ENCODE peak calls at places on chromosome 6, in ten cellular contexts. I is ovary, Q is heart left ventricle, W is hepatocyte, R is fibroblast of lung, N is PC-9, X is fibroblast of pulmonary artery, U is mammary epithelial cell, H is brain microvascular endothelial cell, L is BE2C. G is an unnamed sample.

GRCh38 chr6:33696538-33697518 is 14.7 kb downstream of the UQCC2 start:
- DNase-seq in L (peak), R (peak), X (peak), U (peak), H (no peak), W (no peak), Q (peak), N (no peak), I (peak), G (peak)

GRCh38 chr6:116278853-116279231 is 888 bp downstream of the TSPYL1 start:
- DNase-seq in H (no peak), Q (peak), R (no peak), I (peak), L (no peak), U (no peak), X (peak), N (no peak), W (no peak), G (peak)

GRCh38 chr6:154613137-154613676 is 102.7 kb upstream of the CNKSR3 start:
- DNase-seq in X (peak), Q (no peak), H (peak), I (no peak), U (peak), W (peak), N (peak), L (no peak), R (peak), G (peak)

GRCh38 chr6:148441454-148441911 is 98.8 kb downstream of the SASH1 start:
- DNase-seq in L (no peak), W (peak), R (peak), N (peak), Q (no peak), X (peak), U (peak), I (no peak), H (peak), G (peak)

GRCh38 chr6:123715243-123715863 is 78.6 kb upstream of the TRDN start:
- DNase-seq in H (no peak), L (peak), U (peak), I (no peak), N (peak), X (peak), R (peak), Q (no peak), W (peak), G (peak)

GRCh38 chr6:137805622-137806021 is 61.4 kb upstream of the TNFAIP3 start:
- DNase-seq in H (no peak), X (peak), N (no peak), U (no peak), Q (peak), I (peak), R (no peak), W (peak), L (no peak), G (peak)

GRCh38 chr6:139973602-139974373 is 599.3 kb upstream of the CITED2 start:
- DNase-seq in H (peak), Q (no peak), N (no peak), W (no peak), R (peak), L (no peak), U (no peak), X (peak), I (no peak), G (peak)

GRCh38 chr6:78489874-78490273 is 377.5 kb upstream of the IRAK1BP1 start:
- DNase-seq in R (peak), X (peak), Q (no peak), L (no peak), N (no peak), H (peak), U (peak), I (no peak), W (no peak), G (peak)

GRCh38 chr6:144007455-144007778 is 642 bp downstream of the PLAGL1 start:
- DNase-seq in H (no peak), Q (no peak), W (no peak), I (no peak), U (peak), L (no peak), X (no peak), R (no peak), N (no peak), G (peak)

GRCh38 chr6:26103770-26104456 is 16.7 kb downstream of the HFE start:
- DNase-seq in L (peak), R (peak), U (peak), X (peak), H (peak), Q (peak), W (peak), I (peak), N (peak), G (peak)

GRCh38 chr6:163983601-163984445 is 569.3 kb downstream of the QKI start:
- DNase-seq in Q (no peak), L (no peak), U (no peak), N (no peak), R (peak), X (no peak), H (no peak), W (no peak), I (no peak), G (no peak)

GRCh38 chr6:161169060-161169459 is 104.8 kb downstream of the AGPAT4 start:
- DNase-seq in X (no peak), Q (no peak), U (no peak), N (no peak), R (no peak), H (no peak), I (no peak), W (no peak), L (no peak), G (no peak)

GRCh38 chr6:27188206-27188884 is 59.2 kb upstream of the PRSS16 start:
- DNase-seq in R (peak), N (peak), X (peak), Q (no peak), U (peak), I (peak), H (peak), W (peak), L (peak), G (peak)

GRCh38 chr6:73797861-73798260 is 101.9 kb downstream of the CD109 start:
- DNase-seq in R (no peak), W (no peak), L (no peak), I (no peak), H (no peak), Q (no peak), N (no peak), U (no peak), X (no peak), G (no peak)

GRCh38 chr6:158040804-158041347 is 59.2 kb downstream of the SYNJ2 start:
- DNase-seq in R (peak), I (no peak), L (no peak), X (peak), W (peak), Q (no peak), H (peak), U (no peak), N (no peak), G (peak)

GRCh38 chr6:35240838-35241801 is 18.4 kb upstream of the ZNF76 start:
- DNase-seq in R (peak), N (peak), U (peak), L (peak), H (peak), W (peak), Q (peak), X (peak), I (peak), G (peak)

GRCh38 chr6:108622601-108623335 is 62.1 kb downstream of the FOXO3 start:
- DNase-seq in I (no peak), R (peak), W (peak), H (peak), Q (no peak), L (peak), N (no peak), U (peak), X (peak), G (peak)

GRCh38 chr6:113644861-113645575 is 212.1 kb upstream of the MARCKS start:
- DNase-seq in N (peak), R (peak), Q (no peak), I (no peak), H (peak), X (peak), L (no peak), W (no peak), U (peak), G (peak)

GRCh38 chr6:108587258-108588059 is 26.7 kb downstream of the FOXO3 start:
- DNase-seq in Q (no peak), U (peak), L (no peak), N (no peak), X (peak), R (peak), W (peak), H (peak), I (no peak), G (peak)

GRCh38 chr6:14734416-14735340 is 511.2 kb upstream of the JARID2 start:
- DNase-seq in I (no peak), Q (no peak), U (peak), X (peak), N (no peak), R (peak), W (no peak), L (no peak), H (peak), G (peak)

GRCh38 chr6:168908166-168908565 is 345.5 kb downstream of the THBS2 start:
- DNase-seq in W (no peak), Q (no peak), X (peak), H (peak), N (no peak), U (peak), I (no peak), R (peak), L (no peak), G (peak)

GRCh38 chr6:159595173-159595572 is 97.9 kb downstream of the SOD2 start:
- DNase-seq in N (no peak), X (peak), R (peak), H (peak), L (no peak), U (peak), Q (no peak), W (no peak), I (no peak), G (peak)

GRCh38 chr6:142696123-142696522 is 248.9 kb downstream of the HIVEP2 start:
- DNase-seq in Q (no peak), H (no peak), N (no peak), L (no peak), R (no peak), X (no peak), I (no peak), U (no peak), W (no peak), G (peak)

GRCh38 chr6:42735976-42736375 is 9.9 kb downstream of the TBCC start:
- DNase-seq in I (no peak), H (no peak), N (no peak), X (no peak), Q (no peak), U (no peak), L (no peak), R (no peak), W (no peak), G (no peak)

GRCh38 chr6:80636689-80637088 is 530.2 kb downstream of the BCKDHB start:
- DNase-seq in I (no peak), U (no peak), Q (no peak), L (no peak), W (no peak), H (no peak), X (no peak), N (no peak), R (peak), G (peak)

GRCh38 chr6:137188855-137189254 is 15.4 kb upstream of the IL22RA2 start:
- DNase-seq in N (no peak), W (no peak), U (no peak), Q (no peak), L (peak), R (peak), H (no peak), X (no peak), I (no peak), G (no peak)

GRCh38 chr6:11208267-11208666 is 24.2 kb downstream of the NEDD9 start:
- DNase-seq in R (no peak), N (no peak), H (no peak), W (no peak), I (no peak), L (no peak), X (no peak), U (no peak), Q (no peak), G (peak)

GRCh38 chr6:11205721-11206120 is 26.7 kb downstream of the NEDD9 start:
- DNase-seq in U (no peak), H (no peak), Q (no peak), W (no peak), X (no peak), N (no peak), I (no peak), L (no peak), R (no peak), G (no peak)

GRCh38 chr6:11209369-11209768 is 23.1 kb downstream of the NEDD9 start:
- DNase-seq in R (no peak), Q (no peak), N (no peak), H (no peak), I (no peak), U (no peak), L (no peak), X (no peak), W (no peak), G (peak)

GRCh38 chr6:11206576-11206975 is 25.9 kb downstream of the NEDD9 start:
- DNase-seq in I (no peak), U (peak), X (no peak), H (no peak), R (peak), W (no peak), L (no peak), N (no peak), Q (no peak), G (peak)

GRCh38 chr6:11207199-11207968 is 25.1 kb downstream of the NEDD9 start:
- DNase-seq in R (peak), X (peak), U (peak), H (peak), L (no peak), Q (no peak), I (no peak), N (peak), W (peak), G (peak)
- H3K4me3 ChIP-seq in R (no peak), X (no peak), U (no peak), H (no peak), L (no peak), Q (no peak), I (no peak), N (no peak), W (no peak), G (no peak)

GRCh38 chr6:29375191-29375590 is at the start of gene OR12D3:
- DNase-seq in N (no peak), U (no peak), X (no peak), H (no peak), I (no peak), W (no peak), L (no peak), Q (no peak), R (no peak), G (no peak)

GRCh38 chr6:29376003-29376402 is 912 bp upstream of the OR12D3 start:
- DNase-seq in U (peak), N (no peak), H (peak), I (no peak), R (no peak), X (peak), Q (no peak), L (no peak), W (peak), G (no peak)
- TF ChIP-seq CTCF in U (peak), N (no peak), H (peak), I (no peak), R (no peak), X (no peak), Q (no peak), L (no peak), W (peak), G (no peak)

DNA sequence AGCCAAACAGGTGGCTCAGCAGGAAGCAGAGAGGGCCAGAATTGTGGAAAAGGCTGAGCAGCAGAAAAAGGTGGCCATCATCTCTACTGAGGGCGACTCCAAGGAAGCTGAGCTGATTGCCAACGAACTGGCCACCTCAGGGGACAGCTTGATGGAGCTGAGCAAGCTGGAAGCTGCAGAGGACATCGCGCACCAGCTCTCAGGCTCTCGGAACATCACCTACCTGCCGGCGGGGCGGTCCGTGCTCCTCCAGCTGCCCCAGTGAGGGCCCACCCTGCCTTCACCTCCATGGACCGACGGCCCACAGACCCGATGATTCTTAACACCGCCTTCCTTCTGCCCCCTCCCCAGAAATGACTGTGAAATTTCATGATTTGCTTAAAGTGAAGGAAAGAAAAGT is 17.8 kb upstream of the RAET1L start:
- DNase-seq in I (no peak), W (no peak), U (no peak), Q (no peak), N (no peak), R (no peak), L (no peak), H (no peak), X (no peak), G (no peak)
- H3K4me3 ChIP-seq in I (no peak), W (no peak), U (no peak), Q (no peak), N (no peak), R (no peak), L (no peak), H (no peak), X (no peak), G (no peak)

GRCh38 chr6:13528232-13528631 is 40.8 kb upstream of the GFOD1 start:
- DNase-seq in Q (no peak), L (no peak), N (no peak), H (no peak), R (no peak), I (no peak), X (peak), U (no peak), W (no peak), G (peak)
- TF ChIP-seq CTCF in Q (no peak), L (no peak), N (no peak), H (no peak), R (no peak), I (no peak), X (no peak), U (peak), W (no peak), G (no peak)

DNA sequence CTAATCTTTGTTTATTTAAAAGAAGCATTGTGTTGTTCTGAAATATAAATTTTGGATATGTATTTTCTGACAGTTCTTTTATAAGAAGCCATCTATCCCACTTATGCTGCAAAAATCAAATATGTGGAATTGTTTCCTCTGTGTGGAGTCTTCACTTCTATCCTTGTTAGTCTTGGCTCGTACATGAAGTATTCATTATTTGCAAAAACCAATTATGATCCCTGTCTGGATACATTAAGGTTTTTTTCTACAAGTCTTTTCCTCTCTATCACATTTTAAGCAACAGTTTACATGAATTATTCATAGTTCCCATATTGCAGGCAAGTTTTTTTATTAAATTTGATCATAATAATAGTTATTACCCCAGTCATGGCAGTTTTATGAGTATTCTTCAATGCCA is 490.8 kb upstream of the GJE1 start:
- DNase-seq in I (no peak), U (no peak), Q (no peak), W (no peak), N (no peak), H (no peak), R (no peak), X (no peak), L (no peak), G (no peak)
- H3K4me3 ChIP-seq in I (no peak), U (no peak), Q (no peak), W (no peak), N (no peak), H (no peak), R (no peak), X (no peak), L (no peak), G (no peak)

GRCh38 chr6:112348334-112348874 is 1.3 kb downstream of the RFPL4B start:
- DNase-seq in N (no peak), H (no peak), R (no peak), X (no peak), I (no peak), L (no peak), Q (no peak), U (no peak), W (no peak), G (no peak)
- TF ChIP-seq CTCF in N (no peak), H (no peak), R (no peak), X (no peak), I (no peak), L (no peak), Q (no peak), U (no peak), W (no peak), G (no peak)

GRCh38 chr6:167351656-167352354 is 26.9 kb downstream of the TTLL2 start:
- DNase-seq in Q (no peak), R (no peak), W (no peak), X (no peak), N (no peak), L (no peak), H (no peak), I (no peak), U (no peak), G (no peak)
- H3K4me3 ChIP-seq in Q (peak), R (no peak), W (peak), X (no peak), N (no peak), L (peak), H (no peak), I (no peak), U (no peak), G (no peak)